ENCODE peak calls at places on chromosomes 7 and 10, in ten cellular contexts. One of them, this sample, is unnamed.

GRCh38 chr7:76261935-76262334 is 40.5 kb upstream of the HSPB1 start:
- DNase-seq in HCT116: no peak
- DNase-seq in GM12865: no peak
- DNase-seq in AG09309: no peak
- DNase-seq in AG10803: no peak
- DNase-seq in immature natural killer cell: no peak
- DNase-seq in GF-D8: no peak
- DNase-seq in HTR-8/SVneo: no peak
- DNase-seq in NCI-H345: no peak
- DNase-seq in Peyer's patch: no peak
- DNase-seq in this sample: no peak

GRCh38 chr10:97184971-97185325 is 811 bp downstream of the SLIT1 start:
- DNase-seq in HCT116: no peak
- DNase-seq in AG09309: no peak
- DNase-seq in AG10803: no peak
- DNase-seq in GM12865: no peak
- DNase-seq in NCI-H345: no peak
- DNase-seq in GF-D8: no peak
- DNase-seq in immature natural killer cell: no peak
- DNase-seq in HTR-8/SVneo: no peak
- DNase-seq in Peyer's patch: no peak
- DNase-seq in this sample: no peak

GRCh38 chr10:72276421-72277339 is 3.0 kb downstream of the DDIT4 start:
- DNase-seq in NCI-H345: peak; percentile 12
- DNase-seq in immature natural killer cell: no peak
- DNase-seq in AG09309: no peak
- DNase-seq in HTR-8/SVneo: no peak
- DNase-seq in Peyer's patch: no peak
- DNase-seq in GM12865: peak; percentile 30
- DNase-seq in HCT116: peak; percentile 84
- DNase-seq in AG10803: peak; percentile 84
- DNase-seq in GF-D8: no peak
- DNase-seq in this sample: no peak

GRCh38 chr10:59622320-59622901 is 87.2 kb downstream of the SLC16A9 start:
- DNase-seq in NCI-H345: peak; percentile 52
- DNase-seq in AG10803: peak; percentile 64
- DNase-seq in HTR-8/SVneo: peak; percentile 32
- DNase-seq in GF-D8: no peak
- DNase-seq in Peyer's patch: peak; percentile 64
- DNase-seq in immature natural killer cell: peak; percentile 5
- DNase-seq in AG09309: peak; percentile 17
- DNase-seq in HCT116: peak; percentile 67
- DNase-seq in GM12865: peak; percentile 63
- DNase-seq in this sample: no peak

GRCh38 chr7:105621617-105622016 is 40.3 kb upstream of the EFCAB10 start:
- DNase-seq in immature natural killer cell: no peak
- DNase-seq in GM12865: no peak
- DNase-seq in Peyer's patch: no peak
- DNase-seq in HCT116: no peak
- DNase-seq in NCI-H345: no peak
- DNase-seq in AG09309: peak; percentile 7
- DNase-seq in HTR-8/SVneo: no peak
- DNase-seq in AG10803: peak; percentile 68
- DNase-seq in GF-D8: no peak
- DNase-seq in this sample: no peak

GRCh38 chr7:83267141-83267631 is 104.5 kb upstream of the PCLO start:
- DNase-seq in AG10803: peak; percentile 1
- DNase-seq in HTR-8/SVneo: peak; percentile 6
- DNase-seq in AG09309: no peak
- DNase-seq in GF-D8: no peak
- DNase-seq in immature natural killer cell: no peak
- DNase-seq in HCT116: no peak
- DNase-seq in NCI-H345: peak; percentile 4
- DNase-seq in Peyer's patch: no peak
- DNase-seq in GM12865: no peak
- DNase-seq in this sample: peak; percentile 74

GRCh38 chr7:85097844-85098243 is 89.0 kb downstream of the SEMA3D start:
- DNase-seq in GM12865: no peak
- DNase-seq in AG10803: no peak
- DNase-seq in GF-D8: no peak
- DNase-seq in AG09309: no peak
- DNase-seq in Peyer's patch: no peak
- DNase-seq in HCT116: no peak
- DNase-seq in immature natural killer cell: no peak
- DNase-seq in HTR-8/SVneo: no peak
- DNase-seq in NCI-H345: no peak
- DNase-seq in this sample: no peak

GRCh38 chr10:95133997-95134396 is 60.0 kb upstream of the ACSM6 start:
- DNase-seq in NCI-H345: no peak
- DNase-seq in GF-D8: no peak
- DNase-seq in HCT116: no peak
- DNase-seq in immature natural killer cell: no peak
- DNase-seq in AG10803: no peak
- DNase-seq in AG09309: no peak
- DNase-seq in HTR-8/SVneo: no peak
- DNase-seq in Peyer's patch: no peak
- DNase-seq in GM12865: no peak
- DNase-seq in this sample: no peak

GRCh38 chr10:101441539-101442455 is 87.8 kb downstream of the BTRC start:
- DNase-seq in GM12865: peak; percentile 65
- DNase-seq in NCI-H345: peak; percentile 26
- DNase-seq in AG09309: peak; percentile 46
- DNase-seq in GF-D8: peak; percentile 53
- DNase-seq in HTR-8/SVneo: peak; percentile 52
- DNase-seq in HCT116: peak; percentile 80
- DNase-seq in AG10803: peak; percentile 71
- DNase-seq in Peyer's patch: no peak
- DNase-seq in immature natural killer cell: no peak
- DNase-seq in this sample: peak; percentile 52

This sample was measured in NCI-H1105.